ENCODE peak calls at places on chromosomes 2 and 18, in six cellular contexts. Y is activated gamma-delta T cell treated with Interleukin-2 at 50 U/mL for 16 hours; C is fibroblast of mammary gland; H is CD4-positive, alpha-beta memory T cell; M is iris pigment epithelial cell; B is IMR-90. X is an unnamed sample.

GRCh38 chr18:33916200-33916599 is 308.5 kb downstream of the NOL4 start:
- DNase-seq in Y (no peak), C (no peak), H (no peak), M (no peak), B (no peak), X (no peak)

GRCh38 chr2:112725545-112726457 is 5.0 kb downstream of the NT5DC4 start:
- DNase-seq in Y (no peak), C (no peak), H (no peak), M (no peak), B (no peak), X (no peak)

GRCh38 chr18:57837917-57838548 is 34.9 kb upstream of the ATP8B1 start:
- DNase-seq in Y (no peak), C (no peak), H (no peak), M (peak), B (peak), X (no peak)

GRCh38 chr18:73458186-73458964 is 590.6 kb upstream of the NETO1 start:
- DNase-seq in Y (no peak), C (no peak), H (no peak), M (no peak), B (peak), X (peak)

GRCh38 chr2:23554054-23554697 is 169.2 kb downstream of the KLHL29 start:
- DNase-seq in Y (no peak), C (peak), H (no peak), M (peak), B (no peak), X (peak)

GRCh38 chr2:215799194-215799593 is 214.2 kb downstream of the MREG start:
- DNase-seq in Y (no peak), C (peak), H (no peak), M (peak), B (peak), X (peak)

GRCh38 chr2:55861733-55862132 is 61.8 kb downstream of the EFEMP1 start:
- DNase-seq in Y (no peak), C (peak), H (no peak), M (peak), B (peak), X (no peak)

GRCh38 chr2:189393440-189394111 is 47.7 kb upstream of the WDR75 start:
- DNase-seq in Y (no peak), C (peak), H (no peak), M (peak), B (peak), X (peak)

GRCh38 chr2:58429285-58429874 is 188.3 kb upstream of the FANCL start:
- DNase-seq in Y (no peak), C (no peak), H (no peak), M (no peak), B (no peak), X (no peak)

GRCh38 chr2:158048327-158048726 is 53.3 kb upstream of the UPP2 start:
- DNase-seq in Y (no peak), C (no peak), H (no peak), M (no peak), B (no peak), X (no peak)

GRCh38 chr2:216283038-216283900 is 89.0 kb downstream of the MARCHF4 start:
- DNase-seq in Y (no peak), C (peak), H (no peak), M (no peak), B (no peak), X (no peak)

GRCh38 chr18:34696681-34697080 is 13.4 kb upstream of the DTNA start:
- DNase-seq in Y (no peak), C (no peak), H (no peak), M (no peak), B (no peak), X (no peak)

GRCh38 chr2:45684756-45685155 is 33.3 kb downstream of the PRKCE start:
- DNase-seq in Y (no peak), C (no peak), H (no peak), M (no peak), B (no peak), X (no peak)

GRCh38 chr2:174259981-174260380 is 11.6 kb upstream of the OLA1 start:
- DNase-seq in Y (no peak), C (peak), H (no peak), M (peak), B (peak), X (peak)

GRCh38 chr2:68234405-68234804 is 17.9 kb downstream of the PPP3R1 start:
- DNase-seq in Y (no peak), C (no peak), H (no peak), M (no peak), B (no peak), X (no peak)

GRCh38 chr2:188292446-188293239 is 969 bp downstream of the GULP1 start:
- DNase-seq in Y (no peak), C (peak), H (no peak), M (peak), B (peak), X (peak)

GRCh38 chr18:51952844-51953243 is 387.2 kb upstream of the DCC start:
- DNase-seq in Y (no peak), C (no peak), H (no peak), M (no peak), B (no peak), X (no peak)

GRCh38 chr18:31217038-31217437 is 54.4 kb upstream of the DSC1 start:
- DNase-seq in Y (no peak), C (no peak), H (no peak), M (no peak), B (no peak), X (no peak)

GRCh38 chr2:36530178-36530982 is 67.6 kb downstream of the FEZ2 start:
- DNase-seq in Y (no peak), C (peak), H (no peak), M (peak), B (peak), X (peak)

GRCh38 chr2:160368988-160369935 is 124.3 kb downstream of the RBMS1 start:
- DNase-seq in Y (no peak), C (peak), H (no peak), M (peak), B (peak), X (peak)

GRCh38 chr18:35582899-35583558 is 1.5 kb downstream of the GALNT1 start:
- DNase-seq in Y (no peak), C (peak), H (no peak), M (peak), B (peak), X (peak)

GRCh38 chr2:148813603-148814065 is 61.4 kb upstream of the KIF5C start:
- DNase-seq in Y (peak), C (no peak), H (peak), M (no peak), B (no peak), X (no peak)

GRCh38 chr2:63850650-63851049 is 9.0 kb downstream of the UGP2 start:
- DNase-seq in Y (no peak), C (no peak), H (no peak), M (peak), B (no peak), X (no peak)

GRCh38 chr2:232543928-232544631 is 4.6 kb downstream of the CHRNG start:
- DNase-seq in Y (no peak), C (no peak), H (no peak), M (no peak), B (no peak), X (no peak)

GRCh38 chr2:10947005-10947440 is 35.3 kb downstream of the KCNF1 start:
- DNase-seq in Y (no peak), C (peak), H (no peak), M (peak), B (peak), X (peak)

GRCh38 chr2:143282684-143283083 is 153.5 kb downstream of the ARHGAP15 start:
- DNase-seq in Y (no peak), C (no peak), H (no peak), M (no peak), B (no peak), X (no peak)

GRCh38 chr18:22831441-22831904 is 101.7 kb upstream of the RBBP8 start:
- DNase-seq in Y (no peak), C (peak), H (no peak), M (peak), B (peak), X (peak)

GRCh38 chr18:23141022-23141999 is 6.0 kb downstream of the CABLES1 start:
- DNase-seq in Y (no peak), C (no peak), H (no peak), M (peak), B (no peak), X (no peak)

GRCh38 chr18:57060814-57061213 is 86.1 kb upstream of the BOD1L2 start:
- DNase-seq in Y (no peak), C (no peak), H (no peak), M (no peak), B (no peak), X (no peak)

GRCh38 chr2:309148-309969 is 21.5 kb upstream of the ALKAL2 start:
- DNase-seq in Y (no peak), C (no peak), H (no peak), M (no peak), B (no peak), X (peak)

GRCh38 chr2:235445116-235445515 is 48.7 kb upstream of the AGAP1 start:
- DNase-seq in Y (no peak), C (no peak), H (no peak), M (no peak), B (no peak), X (no peak)

GRCh38 chr2:178280261-178280852 is 86.0 kb downstream of the OSBPL6 start:
- DNase-seq in Y (peak), C (peak), H (peak), M (peak), B (peak), X (peak)

X was measured in fibroblast of lung.